ENCODE peak calls at places on chromosome 5, in eight cellular contexts. One of them, this sample, is unnamed.

GRCh38 chr5:178203670-178204204 is 596 bp upstream of the HNRNPAB start:
- DNase-seq in heart left ventricle: no peak
- DNase-seq in ovary: no peak
- DNase-seq in BE2C: no peak
- DNase-seq in astrocyte: no peak
- DNase-seq in right lobe of liver: no peak
- DNase-seq in Caco-2: no peak
- DNase-seq in astrocyte of the cerebellum: no peak
- DNase-seq in this sample: no peak

GRCh38 chr5:111675540-111675939 is 81.5 kb downstream of the NREP start:
- DNase-seq in astrocyte of the cerebellum: no peak
- DNase-seq in right lobe of liver: no peak
- DNase-seq in heart left ventricle: no peak
- DNase-seq in ovary: no peak
- DNase-seq in astrocyte: no peak
- DNase-seq in BE2C: no peak
- DNase-seq in Caco-2: no peak
- DNase-seq in this sample: no peak

GRCh38 chr5:143513720-143514119 is 110.2 kb upstream of the NR3C1 start:
- DNase-seq in ovary: no peak
- DNase-seq in heart left ventricle: no peak
- DNase-seq in BE2C: no peak
- DNase-seq in right lobe of liver: no peak
- DNase-seq in astrocyte of the cerebellum: no peak
- DNase-seq in Caco-2: no peak
- DNase-seq in astrocyte: no peak
- DNase-seq in this sample: no peak

GRCh38 chr5:94694671-94695070 is 76.2 kb downstream of the SLF1 start:
- DNase-seq in ovary: no peak
- DNase-seq in right lobe of liver: no peak
- DNase-seq in astrocyte of the cerebellum: no peak
- DNase-seq in heart left ventricle: no peak
- DNase-seq in BE2C: no peak
- DNase-seq in astrocyte: no peak
- DNase-seq in Caco-2: no peak
- DNase-seq in this sample: no peak

GRCh38 chr5:179504600-179505396 is 45.6 kb upstream of the RUFY1 start:
- DNase-seq in astrocyte of the cerebellum: no peak
- DNase-seq in right lobe of liver: no peak
- DNase-seq in Caco-2: no peak
- DNase-seq in BE2C: no peak
- DNase-seq in astrocyte: no peak
- DNase-seq in heart left ventricle: no peak
- DNase-seq in ovary: no peak
- DNase-seq in this sample: no peak

GRCh38 chr5:143054480-143054941 is 284.3 kb downstream of the ARHGAP26 start:
- DNase-seq in ovary: no peak
- DNase-seq in BE2C: no peak
- DNase-seq in astrocyte of the cerebellum: no peak
- DNase-seq in Caco-2: no peak
- DNase-seq in right lobe of liver: no peak
- DNase-seq in heart left ventricle: no peak
- DNase-seq in astrocyte: peak; percentile 73
- DNase-seq in this sample: no peak

GRCh38 chr5:178222292-178222691 is 10.3 kb downstream of the PHYKPL start:
- DNase-seq in ovary: no peak
- DNase-seq in right lobe of liver: peak; percentile 11
- DNase-seq in astrocyte of the cerebellum: no peak
- DNase-seq in astrocyte: no peak
- DNase-seq in Caco-2: no peak
- DNase-seq in BE2C: no peak
- DNase-seq in heart left ventricle: peak; percentile 19
- DNase-seq in this sample: no peak

GRCh38 chr5:127820910-127821553 is 117.8 kb downstream of the CCDC192 start:
- DNase-seq in astrocyte: peak; percentile 87
- DNase-seq in Caco-2: peak; percentile 59
- DNase-seq in astrocyte of the cerebellum: peak; percentile 18
- DNase-seq in BE2C: no peak
- DNase-seq in heart left ventricle: no peak
- DNase-seq in ovary: no peak
- DNase-seq in right lobe of liver: no peak
- DNase-seq in this sample: no peak

GRCh38 chr5:167261309-167262100 is 1029.9 kb upstream of the WWC1 start:
- DNase-seq in astrocyte: no peak
- DNase-seq in heart left ventricle: no peak
- DNase-seq in right lobe of liver: no peak
- DNase-seq in astrocyte of the cerebellum: no peak
- DNase-seq in Caco-2: peak; percentile 9
- DNase-seq in ovary: no peak
- DNase-seq in BE2C: peak; percentile 23
- DNase-seq in this sample: no peak

GRCh38 chr5:35671516-35671915 is 53.9 kb downstream of the SPEF2 start:
- DNase-seq in BE2C: no peak
- DNase-seq in heart left ventricle: no peak
- DNase-seq in astrocyte: no peak
- DNase-seq in astrocyte of the cerebellum: no peak
- DNase-seq in ovary: no peak
- DNase-seq in Caco-2: no peak
- DNase-seq in right lobe of liver: no peak
- DNase-seq in this sample: no peak

GRCh38 chr5:96141749-96142148 is 180.1 kb upstream of the ELL2 start:
- DNase-seq in heart left ventricle: no peak
- DNase-seq in ovary: no peak
- DNase-seq in BE2C: no peak
- DNase-seq in astrocyte of the cerebellum: no peak
- DNase-seq in right lobe of liver: no peak
- DNase-seq in Caco-2: no peak
- DNase-seq in astrocyte: peak; percentile 33
- DNase-seq in this sample: no peak

GRCh38 chr5:31824886-31825774 is 186.2 kb downstream of the PDZD2 start:
- DNase-seq in heart left ventricle: no peak
- DNase-seq in BE2C: peak; percentile 67
- DNase-seq in ovary: peak; percentile 72
- DNase-seq in right lobe of liver: no peak
- DNase-seq in astrocyte of the cerebellum: peak; percentile 55
- DNase-seq in astrocyte: peak; percentile 26
- DNase-seq in Caco-2: peak; percentile 55
- DNase-seq in this sample: peak; percentile 23

GRCh38 chr5:43985411-43985810 is 382.4 kb downstream of the NNT start:
- DNase-seq in astrocyte: no peak
- DNase-seq in heart left ventricle: no peak
- DNase-seq in right lobe of liver: no peak
- DNase-seq in ovary: no peak
- DNase-seq in BE2C: no peak
- DNase-seq in astrocyte of the cerebellum: no peak
- DNase-seq in Caco-2: no peak
- DNase-seq in this sample: no peak

GRCh38 chr5:127400946-127401670 is 110.5 kb downstream of the MEGF10 start:
- DNase-seq in BE2C: no peak
- DNase-seq in astrocyte: peak; percentile 79
- DNase-seq in Caco-2: no peak
- DNase-seq in right lobe of liver: no peak
- DNase-seq in astrocyte of the cerebellum: peak; percentile 75
- DNase-seq in heart left ventricle: no peak
- DNase-seq in ovary: no peak
- DNase-seq in this sample: peak; percentile 67

GRCh38 chr5:6161257-6161656 is 217.1 kb downstream of the MED10 start:
- DNase-seq in astrocyte of the cerebellum: no peak
- DNase-seq in astrocyte: no peak
- DNase-seq in heart left ventricle: no peak
- DNase-seq in ovary: no peak
- DNase-seq in right lobe of liver: no peak
- DNase-seq in BE2C: no peak
- DNase-seq in Caco-2: no peak
- DNase-seq in this sample: no peak

GRCh38 chr5:66209350-66209749 is 65.2 kb downstream of the SREK1 start:
- DNase-seq in astrocyte of the cerebellum: no peak
- DNase-seq in astrocyte: no peak
- DNase-seq in Caco-2: peak; percentile 72
- DNase-seq in ovary: no peak
- DNase-seq in heart left ventricle: no peak
- DNase-seq in BE2C: no peak
- DNase-seq in right lobe of liver: no peak
- DNase-seq in this sample: no peak

DNA sequence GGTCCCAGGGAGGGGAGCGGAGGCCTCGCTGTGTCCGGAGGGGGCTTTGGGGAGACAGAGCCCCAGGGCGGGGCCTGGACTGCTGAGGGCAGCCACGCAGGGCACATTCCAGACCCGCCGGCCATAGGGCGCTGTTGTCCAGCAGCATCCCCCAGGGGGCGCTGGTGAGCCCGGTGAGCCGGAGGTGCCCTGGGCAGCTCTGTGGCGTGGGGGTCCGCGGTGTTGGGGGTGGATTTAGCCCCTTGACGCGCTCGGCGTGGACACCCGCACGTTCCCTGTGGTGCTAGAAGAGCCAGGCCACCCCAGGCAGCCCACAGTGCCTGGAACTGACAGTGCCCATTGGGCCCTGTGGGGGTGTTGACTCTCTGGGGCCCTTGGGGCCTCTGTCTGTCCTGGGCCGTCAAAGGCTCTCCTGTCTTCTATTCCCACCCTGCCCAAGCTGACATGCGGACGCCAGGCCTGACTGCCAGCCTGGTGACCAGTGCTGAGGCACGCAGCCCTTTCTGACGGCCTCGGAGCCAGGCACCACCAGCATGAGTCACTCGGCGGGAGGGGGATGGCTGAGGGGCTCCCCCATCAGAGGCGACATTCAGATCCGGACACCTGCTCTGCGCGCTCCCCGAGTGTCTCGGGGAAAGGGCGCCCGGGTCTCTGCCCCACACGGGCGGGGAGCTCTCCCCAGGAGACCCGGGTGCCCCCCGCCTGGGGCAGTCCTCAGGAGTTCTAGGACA is 23.9 kb downstream of the TPPP start:
- DNase-seq in ovary: peak; percentile 46
- DNase-seq in heart left ventricle: peak; percentile 44
- DNase-seq in right lobe of liver: no peak
- DNase-seq in Caco-2: peak; percentile 47
- DNase-seq in astrocyte of the cerebellum: no peak
- DNase-seq in astrocyte: peak; percentile 35
- DNase-seq in BE2C: peak; percentile 59
- DNase-seq in this sample: peak; percentile 88
- TF ChIP-seq CTCF in ovary: peak; percentile 27
- TF ChIP-seq CTCF in heart left ventricle: peak; percentile 72
- TF ChIP-seq CTCF in right lobe of liver: peak; percentile 25
- TF ChIP-seq CTCF in Caco-2: peak; percentile 47
- TF ChIP-seq CTCF in astrocyte of the cerebellum: peak; percentile 79
- TF ChIP-seq CTCF in astrocyte: peak; percentile 23
- TF ChIP-seq CTCF in BE2C: peak; percentile 67
- TF ChIP-seq CTCF in this sample: peak; percentile 62

DNA sequence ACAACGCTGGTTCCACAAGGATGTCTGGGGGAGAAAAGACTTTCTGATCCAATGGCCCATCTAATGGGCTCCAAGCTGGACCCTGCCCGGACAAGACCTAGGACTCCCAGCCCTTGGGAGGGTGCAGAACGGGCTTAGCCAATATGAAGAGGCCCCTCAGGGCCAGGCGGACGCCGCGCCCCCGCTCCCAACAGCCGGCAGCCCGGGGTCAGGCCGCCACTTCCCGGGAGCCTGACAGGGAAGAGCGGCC is 493 bp downstream of the P4HA2 start:
- DNase-seq in BE2C: no peak
- DNase-seq in astrocyte: no peak
- DNase-seq in ovary: no peak
- DNase-seq in right lobe of liver: no peak
- DNase-seq in heart left ventricle: no peak
- DNase-seq in Caco-2: no peak
- DNase-seq in astrocyte of the cerebellum: no peak
- DNase-seq in this sample: no peak
- TF ChIP-seq CTCF in BE2C: no peak
- TF ChIP-seq CTCF in astrocyte: no peak
- TF ChIP-seq CTCF in ovary: no peak
- TF ChIP-seq CTCF in right lobe of liver: peak; percentile 6
- TF ChIP-seq CTCF in heart left ventricle: no peak
- TF ChIP-seq CTCF in Caco-2: no peak
- TF ChIP-seq CTCF in astrocyte of the cerebellum: no peak
- TF ChIP-seq CTCF in this sample: no peak

GRCh38 chr5:129899454-129899853 is 4.8 kb upstream of the CHSY3 start:
- DNase-seq in Caco-2: no peak
- DNase-seq in ovary: no peak
- DNase-seq in right lobe of liver: no peak
- DNase-seq in astrocyte: no peak
- DNase-seq in heart left ventricle: no peak
- DNase-seq in astrocyte of the cerebellum: peak; percentile 26
- DNase-seq in BE2C: no peak
- DNase-seq in this sample: no peak
- TF ChIP-seq CTCF in Caco-2: no peak
- TF ChIP-seq CTCF in ovary: no peak
- TF ChIP-seq CTCF in right lobe of liver: peak; percentile 52
- TF ChIP-seq CTCF in astrocyte: peak; percentile 37
- TF ChIP-seq CTCF in heart left ventricle: peak; percentile 33
- TF ChIP-seq CTCF in astrocyte of the cerebellum: no peak
- TF ChIP-seq CTCF in BE2C: peak; percentile 18
- TF ChIP-seq CTCF in this sample: peak; percentile 32

DNA sequence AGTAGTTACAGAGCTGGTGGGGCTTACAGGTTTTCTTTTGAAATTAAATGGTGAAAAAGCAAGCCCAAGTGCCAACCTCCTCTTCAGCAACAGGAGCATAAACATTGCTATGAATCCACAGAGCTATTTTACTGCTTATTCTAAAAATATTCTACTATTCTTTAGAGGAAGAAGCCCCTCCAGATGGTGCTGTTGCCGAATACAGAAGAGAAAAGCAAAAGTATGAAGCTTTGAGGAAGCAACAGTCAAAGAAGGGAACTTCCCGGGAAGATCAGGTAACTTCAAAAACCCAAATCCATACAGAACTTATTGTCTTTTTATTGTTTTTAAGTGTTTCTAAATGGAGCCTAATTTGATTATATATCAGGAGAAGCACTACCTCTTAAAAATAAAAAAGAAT is 202.8 kb downstream of the CWC27 start:
- DNase-seq in Caco-2: no peak
- DNase-seq in astrocyte of the cerebellum: no peak
- DNase-seq in right lobe of liver: no peak
- DNase-seq in astrocyte: no peak
- DNase-seq in BE2C: no peak
- DNase-seq in ovary: no peak
- DNase-seq in heart left ventricle: no peak
- DNase-seq in this sample: no peak
- TF ChIP-seq CTCF in Caco-2: no peak
- TF ChIP-seq CTCF in astrocyte of the cerebellum: peak; percentile 11
- TF ChIP-seq CTCF in right lobe of liver: no peak
- TF ChIP-seq CTCF in astrocyte: no peak
- TF ChIP-seq CTCF in BE2C: no peak
- TF ChIP-seq CTCF in ovary: no peak
- TF ChIP-seq CTCF in heart left ventricle: no peak
- TF ChIP-seq CTCF in this sample: no peak

GRCh38 chr5:61357745-61358144 is 25.7 kb downstream of the ZSWIM6 start:
- DNase-seq in BE2C: peak; percentile 32
- DNase-seq in astrocyte of the cerebellum: no peak
- DNase-seq in Caco-2: peak; percentile 32
- DNase-seq in heart left ventricle: no peak
- DNase-seq in ovary: no peak
- DNase-seq in right lobe of liver: no peak
- DNase-seq in astrocyte: no peak
- DNase-seq in this sample: no peak
- TF ChIP-seq CTCF in BE2C: peak; percentile 73
- TF ChIP-seq CTCF in astrocyte of the cerebellum: peak; percentile 37
- TF ChIP-seq CTCF in Caco-2: peak; percentile 32
- TF ChIP-seq CTCF in heart left ventricle: no peak
- TF ChIP-seq CTCF in ovary: no peak
- TF ChIP-seq CTCF in right lobe of liver: peak; percentile 21
- TF ChIP-seq CTCF in astrocyte: peak; percentile 37
- TF ChIP-seq CTCF in this sample: peak; percentile 48

GRCh38 chr5:62791059-62791458 is 212.4 kb downstream of the LRRC70 start:
- DNase-seq in BE2C: no peak
- DNase-seq in astrocyte of the cerebellum: no peak
- DNase-seq in ovary: no peak
- DNase-seq in astrocyte: no peak
- DNase-seq in heart left ventricle: no peak
- DNase-seq in Caco-2: no peak
- DNase-seq in right lobe of liver: no peak
- DNase-seq in this sample: no peak
- TF ChIP-seq CTCF in BE2C: peak; percentile 54
- TF ChIP-seq CTCF in astrocyte of the cerebellum: no peak
- TF ChIP-seq CTCF in ovary: no peak
- TF ChIP-seq CTCF in astrocyte: peak; percentile 4
- TF ChIP-seq CTCF in heart left ventricle: no peak
- TF ChIP-seq CTCF in Caco-2: no peak
- TF ChIP-seq CTCF in right lobe of liver: peak; percentile 19
- TF ChIP-seq CTCF in this sample: peak; percentile 49